ENCODE peak calls at places on chromosomes 13 and 19, in seven cellular contexts. One of them, this sample, is unnamed.

GRCh38 chr13:22014469-22014868 is 343.6 kb downstream of the FGF9 start:
- DNase-seq in H9: no peak
- DNase-seq in H54: no peak
- DNase-seq in astrocyte of the spinal cord: no peak
- DNase-seq in neural crest cell: no peak
- DNase-seq in effector CD4-positive, alpha-beta T cell: no peak
- DNase-seq in nephron progenitor cell: no peak
- DNase-seq in this sample: no peak

GRCh38 chr13:43269037-43269476 is 245.7 kb downstream of the DNAJC15 start:
- DNase-seq in nephron progenitor cell: peak
- DNase-seq in neural crest cell: no peak
- DNase-seq in effector CD4-positive, alpha-beta T cell: no peak
- DNase-seq in astrocyte of the spinal cord: peak
- DNase-seq in H54: peak
- DNase-seq in H9: no peak
- DNase-seq in this sample: no peak

GRCh38 chr19:11125994-11126685 is 29.4 kb downstream of the SPC24 start:
- DNase-seq in nephron progenitor cell: peak
- DNase-seq in neural crest cell: peak
- DNase-seq in astrocyte of the spinal cord: peak
- DNase-seq in H54: peak
- DNase-seq in H9: peak
- DNase-seq in effector CD4-positive, alpha-beta T cell: peak
- DNase-seq in this sample: peak

GRCh38 chr19:43739836-43740235 is 14.9 kb downstream of the SMG9 start:
- DNase-seq in neural crest cell: no peak
- DNase-seq in astrocyte of the spinal cord: no peak
- DNase-seq in nephron progenitor cell: no peak
- DNase-seq in H54: no peak
- DNase-seq in H9: no peak
- DNase-seq in effector CD4-positive, alpha-beta T cell: no peak
- DNase-seq in this sample: no peak

GRCh38 chr13:76778906-76779305 is 107.3 kb downstream of the KCTD12 start:
- DNase-seq in H54: no peak
- DNase-seq in neural crest cell: no peak
- DNase-seq in effector CD4-positive, alpha-beta T cell: no peak
- DNase-seq in H9: no peak
- DNase-seq in nephron progenitor cell: no peak
- DNase-seq in astrocyte of the spinal cord: no peak
- DNase-seq in this sample: no peak

GRCh38 chr19:3513198-3514140 is 7.4 kb downstream of the FZR1 start:
- DNase-seq in effector CD4-positive, alpha-beta T cell: no peak
- DNase-seq in neural crest cell: no peak
- DNase-seq in H9: no peak
- DNase-seq in H54: no peak
- DNase-seq in nephron progenitor cell: no peak
- DNase-seq in astrocyte of the spinal cord: no peak
- DNase-seq in this sample: no peak

GRCh38 chr19:11421607-11422098 is 2.5 kb upstream of the RGL3 start:
- DNase-seq in H54: no peak
- DNase-seq in nephron progenitor cell: peak
- DNase-seq in effector CD4-positive, alpha-beta T cell: no peak
- DNase-seq in neural crest cell: peak
- DNase-seq in H9: peak
- DNase-seq in astrocyte of the spinal cord: no peak
- DNase-seq in this sample: peak

GRCh38 chr19:49073514-49074378 is 1.2 kb upstream of the KCNA7 start:
- DNase-seq in H9: peak
- DNase-seq in effector CD4-positive, alpha-beta T cell: no peak
- DNase-seq in astrocyte of the spinal cord: no peak
- DNase-seq in neural crest cell: no peak
- DNase-seq in nephron progenitor cell: no peak
- DNase-seq in H54: no peak
- DNase-seq in this sample: no peak

GRCh38 chr19:38838208-38838985 is 6.8 kb upstream of the ECH1 start:
- DNase-seq in H54: no peak
- DNase-seq in effector CD4-positive, alpha-beta T cell: no peak
- DNase-seq in neural crest cell: no peak
- DNase-seq in astrocyte of the spinal cord: no peak
- DNase-seq in nephron progenitor cell: no peak
- DNase-seq in H9: no peak
- DNase-seq in this sample: no peak

GRCh38 chr13:44352202-44352601 is 21.4 kb upstream of the SERP2 start:
- DNase-seq in nephron progenitor cell: no peak
- DNase-seq in astrocyte of the spinal cord: no peak
- DNase-seq in effector CD4-positive, alpha-beta T cell: no peak
- DNase-seq in H9: no peak
- DNase-seq in H54: no peak
- DNase-seq in neural crest cell: no peak
- DNase-seq in this sample: no peak

GRCh38 chr19:53659292-53659691 is 27.5 kb downstream of the DPRX start:
- DNase-seq in effector CD4-positive, alpha-beta T cell: no peak
- DNase-seq in H9: peak
- DNase-seq in H54: peak
- DNase-seq in nephron progenitor cell: peak
- DNase-seq in astrocyte of the spinal cord: no peak
- DNase-seq in neural crest cell: peak
- DNase-seq in this sample: no peak

This sample was measured in central memory CD4-positive, alpha-beta T cell.